ENCODE peak calls at places on chromosomes 3 and 15, in four cellular contexts. M is fibroblast of lung; V is CD8-positive, alpha-beta T cell; P is upper lobe of right lung. Y is an unnamed sample. For H3K9me3, the result is how much of the 10 kb centered on the place peaks cover.

GRCh38 chr15:73794501-73795133 is 41.5 kb upstream of the INSYN1 start:
- DNase-seq in M (peak), P (no peak), V (no peak), Y (no peak)

GRCh38 chr3:183073839-183074615 is 25.3 kb downstream of the MCCC1 start:
- DNase-seq in M (no peak), P (no peak), V (no peak), Y (no peak)

GRCh38 chr3:76866729-76867461 is 173.0 kb upstream of the ROBO2 start:
- DNase-seq in M (no peak), P (no peak), V (no peak), Y (no peak)

GRCh38 chr15:98946301-98947255 is 61.0 kb downstream of the PGPEP1L start:
- DNase-seq in V (no peak), M (peak), P (no peak), Y (no peak)

GRCh38 chr15:72724028-72724427 is 38.0 kb downstream of the BBS4 start:
- DNase-seq in M (no peak), V (no peak), P (no peak), Y (no peak)

GRCh38 chr3:131031660-131032059 is 5.0 kb downstream of the NEK11 start:
- DNase-seq in V (no peak), P (no peak), M (no peak), Y (no peak)

GRCh38 chr3:127588675-127589577 is 1.6 kb downstream of the TPRA1 start:
- DNase-seq in M (peak), V (no peak), P (no peak), Y (no peak)

GRCh38 chr3:127749361-127749760 is 73.0 kb downstream of the MGLL start:
- DNase-seq in P (no peak), V (no peak), M (no peak), Y (no peak)

GRCh38 chr15:86894269-86894668 is 814.6 kb downstream of the AGBL1 start:
- DNase-seq in V (no peak), P (no peak), M (no peak), Y (no peak)

GRCh38 chr15:38536201-38536676 is 28.4 kb downstream of the RASGRP1 start:
- DNase-seq in V (no peak), P (no peak), M (peak), Y (no peak)

GRCh38 chr3:135621184-135621931 is 344.2 kb upstream of the PPP2R3A start:
- DNase-seq in M (no peak), P (no peak), V (no peak), Y (no peak)

GRCh38 chr3:100440895-100441294 is 39.6 kb downstream of the LNP1 start:
- DNase-seq in P (no peak), V (no peak), M (no peak), Y (no peak)
- H3K9me3 ChIP-seq in P (under half), V (under half), M (under half), Y (under half)

DNA sequence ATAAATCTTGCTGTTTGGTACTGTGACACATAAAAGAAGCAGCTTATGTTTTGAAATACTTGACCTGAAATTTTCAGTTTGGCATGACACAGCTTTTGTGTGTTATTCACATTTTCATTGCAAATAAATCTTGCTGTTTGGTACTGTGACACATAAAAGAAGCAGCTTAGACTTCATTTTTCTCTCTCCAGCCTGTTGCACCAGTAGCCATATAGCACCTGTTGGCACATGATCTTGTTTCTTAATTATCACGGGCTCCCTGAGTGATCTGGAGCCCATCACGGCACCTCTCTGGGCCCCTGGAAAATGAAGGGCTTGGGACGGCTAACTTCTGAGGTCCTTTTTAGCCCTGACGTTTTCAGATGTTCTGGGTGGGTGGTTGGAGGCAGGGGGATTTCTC is 77.4 kb upstream of the SLCO3A1 start:
- DNase-seq in V (no peak), P (no peak), M (no peak), Y (no peak)
- H3K9me3 ChIP-seq in V (under half), P (under half), M (under half), Y (under half)

GRCh38 chr15:26838742-26839460 is 28.0 kb upstream of the GABRA5 start:
- DNase-seq in P (no peak), M (no peak), V (no peak), Y (no peak)
- H3K9me3 ChIP-seq in P (under half), M (under half), V (under half), Y (under half)

DNA sequence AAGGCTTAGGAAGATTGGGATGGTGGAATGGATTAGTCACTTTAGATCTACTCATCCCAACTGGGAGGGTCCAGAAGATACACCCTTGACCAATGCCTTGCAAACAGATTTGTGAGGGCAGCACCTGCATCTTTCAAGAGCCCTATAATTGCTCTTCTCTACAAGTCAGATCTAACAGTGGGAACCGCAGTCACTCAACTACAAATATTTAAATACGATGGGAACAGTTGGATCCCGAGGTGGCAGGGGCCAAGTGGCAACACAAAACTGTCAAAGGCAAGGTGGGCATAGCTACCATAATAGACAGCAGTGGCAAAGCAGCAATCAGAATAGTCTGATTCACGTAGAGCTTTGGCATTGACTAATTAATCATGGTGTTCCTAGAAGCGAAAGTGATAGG is 152.0 kb downstream of the TBC1D5 start:
- DNase-seq in P (no peak), M (no peak), V (no peak), Y (no peak)
- H3K9me3 ChIP-seq in P (under half), M (under half), V (under half), Y (under half)

DNA sequence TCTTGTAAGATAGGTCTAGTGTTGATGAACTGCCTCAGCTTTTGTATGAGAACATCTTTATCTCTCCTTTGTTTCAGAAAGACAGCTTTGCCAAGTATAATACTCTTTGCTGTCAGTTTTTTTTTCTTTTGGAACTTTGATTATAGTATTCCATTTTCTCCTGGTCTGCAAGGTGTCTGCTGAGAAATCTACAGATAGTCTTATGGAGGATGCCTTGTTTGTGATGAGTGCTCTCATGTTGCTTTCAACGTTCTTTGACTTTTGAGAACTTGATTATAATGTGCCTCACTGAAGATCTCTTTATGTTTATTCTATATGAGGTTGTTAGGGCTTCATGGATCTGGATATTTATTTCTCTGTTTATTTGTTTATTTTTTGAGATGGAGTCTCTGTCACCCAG is 60.3 kb downstream of the DOCK3 start:
- DNase-seq in V (no peak), M (no peak), P (no peak), Y (no peak)
- H3K9me3 ChIP-seq in V (under half), M (under half), P (under half), Y (under half)

GRCh38 chr3:96700322-96701315 is 113.8 kb upstream of the EPHA6 start:
- DNase-seq in V (no peak), M (no peak), P (no peak), Y (no peak)

DNA sequence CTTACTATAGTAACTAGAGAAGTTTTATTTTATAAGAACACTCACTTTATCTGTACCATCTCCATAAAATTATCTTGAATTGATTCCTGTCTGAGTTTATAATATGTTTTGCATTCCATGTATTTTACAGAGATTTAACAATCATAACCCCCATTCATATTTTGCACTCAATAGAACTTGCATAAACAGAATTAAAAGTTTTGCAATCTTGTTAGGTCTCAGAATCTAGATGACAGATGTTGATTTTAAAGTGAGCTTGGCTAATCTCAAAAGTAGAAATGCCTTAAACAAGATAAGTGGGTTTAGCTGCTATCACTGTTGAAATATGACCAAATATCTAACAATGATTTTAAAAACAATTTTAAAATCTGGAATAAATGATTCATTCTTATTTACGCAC is 107.9 kb upstream of the EPHA6 start:
- DNase-seq in V (no peak), P (no peak), M (no peak), Y (no peak)
- H3K9me3 ChIP-seq in V (under half), P (under half), M (under half), Y (under half)

DNA sequence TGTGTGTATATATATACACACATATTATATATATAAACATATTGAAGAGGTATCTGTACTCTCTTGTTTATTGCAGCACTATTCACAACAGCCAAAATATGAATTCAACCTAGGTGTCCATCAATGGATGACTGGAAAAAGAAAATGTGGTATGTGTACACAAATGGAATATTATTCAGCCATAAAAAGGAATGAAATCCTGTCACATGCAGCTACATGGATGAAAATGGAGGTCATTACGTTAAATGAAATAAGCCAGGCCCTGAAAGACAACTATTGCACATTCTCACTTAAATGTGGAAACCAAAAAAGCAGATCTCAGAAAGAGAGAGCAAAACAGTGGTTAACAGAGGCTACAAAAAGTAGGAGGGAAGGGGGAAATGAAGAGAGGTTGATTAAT is 49.5 kb downstream of the CEP70 start:
- DNase-seq in V (no peak), M (no peak), P (no peak), Y (no peak)
- H3K9me3 ChIP-seq in V (under half), M (under half), P (under half), Y (under half)

GRCh38 chr3:31204026-31204795 is 309.8 kb upstream of the GADL1 start:
- DNase-seq in V (no peak), M (no peak), P (no peak), Y (no peak)
- H3K9me3 ChIP-seq in V (under half), M (under half), P (under half), Y (under half)